ENCODE peak calls at places on chromosomes 3 and 15, in four cellular contexts. One of them, this sample, is unnamed.

GRCh38 chr15:100242989-100243388 is 98.8 kb downstream of the ADAMTS17 start:
- DNase-seq in IMR-90: no peak
- DNase-seq in WTC11: no peak
- DNase-seq in colonic mucosa: no peak
- DNase-seq in this sample: no peak

GRCh38 chr3:47464603-47465002 is 11.1 kb downstream of the SCAP start:
- DNase-seq in IMR-90: no peak
- DNase-seq in WTC11: no peak
- DNase-seq in colonic mucosa: no peak
- DNase-seq in this sample: no peak

GRCh38 chr15:94930945-94931344 is 699.6 kb downstream of the MCTP2 start:
- DNase-seq in IMR-90: no peak
- DNase-seq in WTC11: no peak
- DNase-seq in colonic mucosa: no peak
- DNase-seq in this sample: no peak

GRCh38 chr3:5213574-5213966 is 26.1 kb downstream of the EDEM1 start:
- DNase-seq in IMR-90: no peak
- DNase-seq in WTC11: peak; percentile 77
- DNase-seq in colonic mucosa: no peak
- DNase-seq in this sample: no peak

GRCh38 chr15:89479173-89479572 is 17.2 kb downstream of the RHCG start:
- DNase-seq in IMR-90: no peak
- DNase-seq in WTC11: no peak
- DNase-seq in colonic mucosa: no peak
- DNase-seq in this sample: no peak

GRCh38 chr3:188362405-188362831 is 208.5 kb downstream of the LPP start:
- DNase-seq in IMR-90: peak; percentile 69
- DNase-seq in WTC11: no peak
- DNase-seq in colonic mucosa: no peak
- DNase-seq in this sample: no peak

GRCh38 chr15:66932634-66933024 is 132.8 kb upstream of the SMAD3 start:
- DNase-seq in IMR-90: no peak
- DNase-seq in WTC11: no peak
- DNase-seq in colonic mucosa: no peak
- DNase-seq in this sample: no peak

GRCh38 chr15:39908186-39908585 is 11.9 kb downstream of the GPR176 start:
- DNase-seq in IMR-90: peak; percentile 96
- DNase-seq in WTC11: no peak
- DNase-seq in colonic mucosa: no peak
- DNase-seq in this sample: no peak

GRCh38 chr3:9548991-9549390 is 4.6 kb downstream of the LHFPL4 start:
- DNase-seq in IMR-90: no peak
- DNase-seq in WTC11: no peak
- DNase-seq in colonic mucosa: no peak
- DNase-seq in this sample: no peak

GRCh38 chr3:45906681-45907220 is 20.4 kb downstream of the CCR9 start:
- DNase-seq in IMR-90: peak; percentile 84
- DNase-seq in WTC11: peak; percentile 57
- DNase-seq in colonic mucosa: no peak
- DNase-seq in this sample: no peak

GRCh38 chr3:186694288-186695032 is 22.7 kb upstream of the KNG1 start:
- DNase-seq in IMR-90: no peak
- DNase-seq in WTC11: no peak
- DNase-seq in colonic mucosa: no peak
- DNase-seq in this sample: no peak

GRCh38 chr15:99442268-99442897 is 123.4 kb upstream of the MEF2A start:
- DNase-seq in IMR-90: peak; percentile 90
- DNase-seq in WTC11: no peak
- DNase-seq in colonic mucosa: no peak
- DNase-seq in this sample: no peak

GRCh38 chr3:48400824-48401433 is 28.9 kb downstream of the FBXW12 start:
- DNase-seq in IMR-90: peak; percentile 51
- DNase-seq in WTC11: peak; percentile 50
- DNase-seq in colonic mucosa: peak; percentile 66
- DNase-seq in this sample: no peak

GRCh38 chr15:82587805-82588204 is 47.5 kb upstream of the RPS17 start:
- DNase-seq in IMR-90: no peak
- DNase-seq in WTC11: no peak
- DNase-seq in colonic mucosa: no peak
- DNase-seq in this sample: no peak

GRCh38 chr15:45847645-45848044 is 212.8 kb downstream of the SQOR start:
- DNase-seq in IMR-90: no peak
- DNase-seq in WTC11: no peak
- DNase-seq in colonic mucosa: no peak
- DNase-seq in this sample: no peak

GRCh38 chr15:64610257-64610919 is 150.0 kb downstream of the ZNF609 start:
- DNase-seq in IMR-90: no peak
- DNase-seq in WTC11: no peak
- DNase-seq in colonic mucosa: no peak
- DNase-seq in this sample: no peak

GRCh38 chr15:65192016-65192415 is 6.9 kb upstream of the CLPX start:
- DNase-seq in IMR-90: peak; percentile 13
- DNase-seq in WTC11: no peak
- DNase-seq in colonic mucosa: no peak
- DNase-seq in this sample: no peak

GRCh38 chr15:25527118-25527517 is 88.3 kb upstream of the UBE3A start:
- DNase-seq in IMR-90: no peak
- DNase-seq in WTC11: no peak
- DNase-seq in colonic mucosa: no peak
- DNase-seq in this sample: no peak

GRCh38 chr15:27850961-27851636 is 248.0 kb downstream of the OCA2 start:
- DNase-seq in IMR-90: no peak
- DNase-seq in WTC11: no peak
- DNase-seq in colonic mucosa: no peak
- DNase-seq in this sample: no peak

GRCh38 chr3:187946981-187947380 is 201.7 kb upstream of the BCL6 start:
- DNase-seq in IMR-90: no peak
- DNase-seq in WTC11: no peak
- DNase-seq in colonic mucosa: no peak
- DNase-seq in this sample: no peak

GRCh38 chr3:159252772-159253384 is 451.0 kb downstream of the MFSD1 start:
- DNase-seq in IMR-90: peak; percentile 41
- DNase-seq in WTC11: no peak
- DNase-seq in colonic mucosa: no peak
- DNase-seq in this sample: no peak

GRCh38 chr3:126714296-126714900 is 10.4 kb downstream of the CHCHD6 start:
- DNase-seq in IMR-90: no peak
- DNase-seq in WTC11: no peak
- DNase-seq in colonic mucosa: no peak
- DNase-seq in this sample: no peak

GRCh38 chr3:45593708-45594601 is 596 bp upstream of the LIMD1 start:
- DNase-seq in IMR-90: peak; percentile 68
- DNase-seq in WTC11: peak; percentile 76
- DNase-seq in colonic mucosa: peak; percentile 76
- DNase-seq in this sample: peak; percentile 68

GRCh38 chr3:182786564-182787196 is 6.6 kb upstream of the ATP11B start:
- DNase-seq in IMR-90: no peak
- DNase-seq in WTC11: no peak
- DNase-seq in colonic mucosa: no peak
- DNase-seq in this sample: no peak

GRCh38 chr3:39447637-39448483 is 19.6 kb upstream of the MOBP start:
- DNase-seq in IMR-90: peak; percentile 82
- DNase-seq in WTC11: peak; percentile 74
- DNase-seq in colonic mucosa: peak; percentile 90
- DNase-seq in this sample: peak; percentile 58

GRCh38 chr3:126058666-126059065 is 25.3 kb downstream of the SLC41A3 start:
- DNase-seq in IMR-90: no peak
- DNase-seq in WTC11: no peak
- DNase-seq in colonic mucosa: no peak
- DNase-seq in this sample: no peak

GRCh38 chr3:134392336-134392983 is 18.2 kb upstream of the AMOTL2 start:
- DNase-seq in IMR-90: peak; percentile 34
- DNase-seq in WTC11: no peak
- DNase-seq in colonic mucosa: no peak
- DNase-seq in this sample: no peak

GRCh38 chr3:165892565-165892964 is 55.3 kb upstream of the BCHE start:
- DNase-seq in IMR-90: no peak
- DNase-seq in WTC11: no peak
- DNase-seq in colonic mucosa: no peak
- DNase-seq in this sample: no peak

GRCh38 chr3:165895919-165896318 is 58.7 kb upstream of the BCHE start:
- DNase-seq in IMR-90: no peak
- DNase-seq in WTC11: peak; percentile 85
- DNase-seq in colonic mucosa: no peak
- DNase-seq in this sample: peak; percentile 80
- TF ChIP-seq CTCF in IMR-90: no peak
- TF ChIP-seq CTCF in WTC11: peak; percentile 64
- TF ChIP-seq CTCF in colonic mucosa: no peak
- TF ChIP-seq CTCF in this sample: peak; percentile 60

GRCh38 chr3:15305366-15305844 is 27.0 kb downstream of the SH3BP5 start:
- DNase-seq in IMR-90: peak; percentile 49
- DNase-seq in WTC11: peak; percentile 35
- DNase-seq in colonic mucosa: no peak
- DNase-seq in this sample: peak; percentile 44
- TF ChIP-seq CTCF in IMR-90: peak; percentile 19
- TF ChIP-seq CTCF in WTC11: peak; percentile 45
- TF ChIP-seq CTCF in colonic mucosa: no peak
- TF ChIP-seq CTCF in this sample: peak; percentile 77

GRCh38 chr3:173993299-173993698 is 595.8 kb downstream of the NLGN1 start:
- DNase-seq in IMR-90: peak; percentile 58
- DNase-seq in WTC11: no peak
- DNase-seq in colonic mucosa: no peak
- DNase-seq in this sample: no peak
- TF ChIP-seq CTCF in IMR-90: peak; percentile 47
- TF ChIP-seq CTCF in WTC11: no peak
- TF ChIP-seq CTCF in colonic mucosa: no peak
- TF ChIP-seq CTCF in this sample: peak; percentile 29

DNA sequence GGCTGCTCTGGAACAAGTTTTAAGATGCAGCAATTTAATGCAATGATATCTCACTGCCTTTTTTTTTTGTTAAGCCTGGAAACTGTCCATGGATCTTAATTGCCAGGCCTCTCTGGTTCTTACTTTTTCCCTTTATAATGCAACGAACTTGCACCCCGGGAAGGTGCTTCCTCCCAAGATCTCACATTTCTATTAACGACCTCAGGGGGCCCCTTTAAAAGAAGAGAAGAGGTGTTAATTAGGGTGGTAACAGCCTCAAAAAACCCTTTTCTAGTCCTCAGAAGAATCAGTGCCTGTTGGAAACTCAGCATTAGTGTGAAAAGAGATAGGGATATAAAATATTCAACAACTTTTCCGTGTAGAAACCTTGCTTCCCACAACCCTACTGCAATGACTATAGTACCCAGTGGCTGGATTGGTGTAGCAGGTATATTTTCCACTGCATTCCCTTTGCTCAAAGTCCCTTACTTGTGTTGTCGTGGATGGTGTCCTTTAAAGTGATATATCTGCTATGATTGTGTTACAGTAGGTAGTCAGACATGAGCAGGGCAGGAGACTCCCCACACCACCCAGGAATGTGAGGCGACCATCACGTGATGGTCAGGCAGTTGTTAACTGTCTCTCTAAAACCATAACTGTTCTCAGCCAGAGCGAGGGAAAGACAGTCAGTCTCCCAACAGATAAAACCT is 121.8 kb downstream of the CTNNB1 start:
- DNase-seq in IMR-90: no peak
- DNase-seq in WTC11: no peak
- DNase-seq in colonic mucosa: no peak
- DNase-seq in this sample: no peak
- TF ChIP-seq CTCF in IMR-90: no peak
- TF ChIP-seq CTCF in WTC11: no peak
- TF ChIP-seq CTCF in colonic mucosa: no peak
- TF ChIP-seq CTCF in this sample: no peak

GRCh38 chr3:193673845-193674244 is 80.8 kb downstream of the OPA1 start:
- DNase-seq in IMR-90: no peak
- DNase-seq in WTC11: no peak
- DNase-seq in colonic mucosa: no peak
- DNase-seq in this sample: peak; percentile 61
- TF ChIP-seq CTCF in IMR-90: no peak
- TF ChIP-seq CTCF in WTC11: no peak
- TF ChIP-seq CTCF in colonic mucosa: no peak
- TF ChIP-seq CTCF in this sample: no peak

GRCh38 chr15:48897144-48897814 is 19.3 kb downstream of the EID1 start:
- DNase-seq in IMR-90: peak; percentile 82
- DNase-seq in WTC11: no peak
- DNase-seq in colonic mucosa: no peak
- DNase-seq in this sample: no peak
- TF ChIP-seq CTCF in IMR-90: no peak
- TF ChIP-seq CTCF in WTC11: no peak
- TF ChIP-seq CTCF in colonic mucosa: no peak
- TF ChIP-seq CTCF in this sample: no peak

GRCh38 chr3:141237701-141238521 is 6.3 kb downstream of the PXYLP1 start:
- DNase-seq in IMR-90: no peak
- DNase-seq in WTC11: no peak
- DNase-seq in colonic mucosa: no peak
- DNase-seq in this sample: no peak

GRCh38 chr3:141233457-141234161 is 2.0 kb downstream of the PXYLP1 start:
- DNase-seq in IMR-90: no peak
- DNase-seq in WTC11: no peak
- DNase-seq in colonic mucosa: no peak
- DNase-seq in this sample: no peak

GRCh38 chr3:141234283-141234682 is 2.7 kb downstream of the PXYLP1 start:
- DNase-seq in IMR-90: no peak
- DNase-seq in WTC11: no peak
- DNase-seq in colonic mucosa: no peak
- DNase-seq in this sample: no peak

GRCh38 chr3:141236351-141236750 is 4.7 kb downstream of the PXYLP1 start:
- DNase-seq in IMR-90: no peak
- DNase-seq in WTC11: no peak
- DNase-seq in colonic mucosa: no peak
- DNase-seq in this sample: no peak

DNA sequence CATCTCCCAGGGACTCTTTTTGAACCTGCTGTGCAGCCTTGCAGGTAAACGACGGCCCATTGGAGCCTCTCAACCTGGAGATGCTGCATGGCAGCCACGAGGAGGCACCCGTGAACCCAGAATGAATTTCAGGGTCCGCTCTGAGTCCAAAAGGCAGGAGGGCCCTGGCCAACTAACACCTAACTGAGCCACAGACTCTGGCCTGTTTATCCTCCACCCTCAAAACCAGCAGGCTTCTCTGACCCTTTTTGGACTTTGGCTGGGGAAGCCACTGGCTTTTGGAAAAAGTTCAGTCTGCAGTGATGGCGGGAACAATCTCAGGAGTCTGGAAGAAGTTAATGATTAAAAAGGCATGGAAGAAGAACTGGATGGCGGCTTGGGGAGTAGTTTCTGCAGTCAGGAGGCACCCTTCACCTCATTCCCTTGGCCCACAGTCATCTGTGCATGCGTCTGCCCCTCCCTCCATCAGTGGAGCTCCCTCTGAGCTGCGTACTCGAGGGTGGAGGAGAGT is 4.1 kb downstream of the PXYLP1 start:
- DNase-seq in IMR-90: no peak
- DNase-seq in WTC11: peak; percentile 47
- DNase-seq in colonic mucosa: peak; percentile 45
- DNase-seq in this sample: no peak
- TF ChIP-seq CTCF in IMR-90: no peak
- TF ChIP-seq CTCF in WTC11: no peak
- TF ChIP-seq CTCF in colonic mucosa: peak; percentile 22
- TF ChIP-seq CTCF in this sample: no peak

GRCh38 chr15:77094397-77095030 is 23.6 kb upstream of the TSPAN3 start:
- DNase-seq in IMR-90: no peak
- DNase-seq in WTC11: peak; percentile 65
- DNase-seq in colonic mucosa: no peak
- DNase-seq in this sample: no peak
- TF ChIP-seq CTCF in IMR-90: no peak
- TF ChIP-seq CTCF in WTC11: no peak
- TF ChIP-seq CTCF in colonic mucosa: no peak
- TF ChIP-seq CTCF in this sample: no peak

GRCh38 chr15:60592386-60593339 is 113.7 kb upstream of the ICE2 start:
- DNase-seq in IMR-90: peak; percentile 68
- DNase-seq in WTC11: peak; percentile 85
- DNase-seq in colonic mucosa: peak; percentile 91
- DNase-seq in this sample: peak; percentile 82
- TF ChIP-seq CTCF in IMR-90: peak; percentile 22
- TF ChIP-seq CTCF in WTC11: no peak
- TF ChIP-seq CTCF in colonic mucosa: no peak
- TF ChIP-seq CTCF in this sample: no peak

This sample was measured in glutamatergic neuron.